ENCODE peak calls at places on chromosome 17, in eight cellular contexts. N is CD8-positive, alpha-beta T cell; K is transverse colon; Z is tibial nerve; A is fibroblast of mammary gland; Y is AG10803; F is heart right ventricle; L is endothelial cell of umbilical vein. P is an unnamed sample.

GRCh38 chr17:694239-694638 is 20.4 kb downstream of the VPS53 start:
- DNase-seq in N (no peak), K (no peak), Z (no peak), A (peak), Y (peak), F (no peak), L (peak), P (peak)

GRCh38 chr17:39225974-39226683 is 384 bp upstream of the STAC2 start:
- DNase-seq in N (peak), K (peak), Z (no peak), A (peak), Y (no peak), F (peak), L (peak), P (no peak)

GRCh38 chr17:77829871-77830799 is 128.4 kb upstream of the TNRC6C start:
- DNase-seq in N (no peak), K (no peak), Z (no peak), A (peak), Y (peak), F (peak), L (peak), P (no peak)

GRCh38 chr17:75654176-75654575 is 12.8 kb downstream of the RECQL5 start:
- DNase-seq in N (no peak), K (no peak), Z (no peak), A (peak), Y (no peak), F (no peak), L (peak), P (no peak)

GRCh38 chr17:21298056-21298982 is 13.8 kb downstream of the MAP2K3 start:
- DNase-seq in N (no peak), K (no peak), Z (no peak), A (no peak), Y (no peak), F (no peak), L (no peak), P (no peak)

GRCh38 chr17:1787301-1787902 is 25.5 kb downstream of the SERPINF1 start:
- DNase-seq in N (no peak), K (peak), Z (no peak), A (peak), Y (peak), F (peak), L (peak), P (peak)

GRCh38 chr17:38361700-38362465 is 10.2 kb downstream of the SOCS7 start:
- DNase-seq in N (no peak), K (no peak), Z (no peak), A (no peak), Y (peak), F (no peak), L (no peak), P (peak)

GRCh38 chr17:5331506-5331905 is 49.4 kb downstream of the RABEP1 start:
- DNase-seq in N (no peak), K (no peak), Z (no peak), A (peak), Y (peak), F (no peak), L (no peak), P (no peak)

GRCh38 chr17:77317091-77317519 is 176.3 kb downstream of the SEC14L1 start:
- DNase-seq in N (no peak), K (peak), Z (no peak), A (no peak), Y (no peak), F (no peak), L (peak), P (no peak)

GRCh38 chr17:65022751-65023421 is 33.7 kb downstream of the GNA13 start:
- DNase-seq in N (no peak), K (no peak), Z (no peak), A (peak), Y (peak), F (no peak), L (peak), P (peak)

GRCh38 chr17:50879086-50879485 is 12.9 kb upstream of the TOB1 start:
- DNase-seq in N (no peak), K (no peak), Z (no peak), A (no peak), Y (no peak), F (no peak), L (no peak), P (no peak)

GRCh38 chr17:43014946-43015519 is 7.2 kb downstream of the VAT1 start:
- DNase-seq in N (no peak), K (no peak), Z (no peak), A (no peak), Y (no peak), F (no peak), L (no peak), P (no peak)

GRCh38 chr17:70855401-70856054 is 686.2 kb downstream of the KCNJ2 start:
- DNase-seq in N (no peak), K (no peak), Z (no peak), A (peak), Y (no peak), F (no peak), L (no peak), P (peak)

GRCh38 chr17:71438631-71439146 is 682.1 kb upstream of the SOX9 start:
- DNase-seq in N (no peak), K (no peak), Z (no peak), A (peak), Y (peak), F (no peak), L (peak), P (peak)

GRCh38 chr17:61397086-61397842 is 2.4 kb upstream of the TBX2 start:
- DNase-seq in N (no peak), K (no peak), Z (no peak), A (no peak), Y (no peak), F (no peak), L (no peak), P (no peak)

GRCh38 chr17:32477220-32477619 is 9.6 kb upstream of the CDK5R1 start:
- DNase-seq in N (no peak), K (no peak), Z (no peak), A (no peak), Y (no peak), F (no peak), L (no peak), P (no peak)

GRCh38 chr17:4968916-4969550 is 1.4 kb upstream of the SPAG7 start:
- DNase-seq in N (no peak), K (no peak), Z (no peak), A (peak), Y (peak), F (no peak), L (peak), P (peak)

GRCh38 chr17:73645050-73645871 is 1.0 kb upstream of the SDK2 start:
- DNase-seq in N (peak), K (peak), Z (no peak), A (peak), Y (peak), F (peak), L (no peak), P (peak)

GRCh38 chr17:73028311-73028755 is 64.2 kb downstream of the SLC39A11 start:
- DNase-seq in N (no peak), K (no peak), Z (no peak), A (peak), Y (peak), F (no peak), L (no peak), P (no peak)

GRCh38 chr17:16488572-16488997 is 3.4 kb downstream of the LRRC75A start:
- DNase-seq in N (no peak), K (peak), Z (no peak), A (no peak), Y (no peak), F (no peak), L (peak), P (no peak)

GRCh38 chr17:8740486-8740885 is 4.2 kb downstream of the CCDC42 start:
- DNase-seq in N (peak), K (peak), Z (no peak), A (no peak), Y (no peak), F (no peak), L (no peak), P (no peak)

GRCh38 chr17:15944720-15945492 is at the start of gene ADORA2B:
- DNase-seq in N (peak), K (peak), Z (no peak), A (peak), Y (peak), F (peak), L (peak), P (peak)

DNA sequence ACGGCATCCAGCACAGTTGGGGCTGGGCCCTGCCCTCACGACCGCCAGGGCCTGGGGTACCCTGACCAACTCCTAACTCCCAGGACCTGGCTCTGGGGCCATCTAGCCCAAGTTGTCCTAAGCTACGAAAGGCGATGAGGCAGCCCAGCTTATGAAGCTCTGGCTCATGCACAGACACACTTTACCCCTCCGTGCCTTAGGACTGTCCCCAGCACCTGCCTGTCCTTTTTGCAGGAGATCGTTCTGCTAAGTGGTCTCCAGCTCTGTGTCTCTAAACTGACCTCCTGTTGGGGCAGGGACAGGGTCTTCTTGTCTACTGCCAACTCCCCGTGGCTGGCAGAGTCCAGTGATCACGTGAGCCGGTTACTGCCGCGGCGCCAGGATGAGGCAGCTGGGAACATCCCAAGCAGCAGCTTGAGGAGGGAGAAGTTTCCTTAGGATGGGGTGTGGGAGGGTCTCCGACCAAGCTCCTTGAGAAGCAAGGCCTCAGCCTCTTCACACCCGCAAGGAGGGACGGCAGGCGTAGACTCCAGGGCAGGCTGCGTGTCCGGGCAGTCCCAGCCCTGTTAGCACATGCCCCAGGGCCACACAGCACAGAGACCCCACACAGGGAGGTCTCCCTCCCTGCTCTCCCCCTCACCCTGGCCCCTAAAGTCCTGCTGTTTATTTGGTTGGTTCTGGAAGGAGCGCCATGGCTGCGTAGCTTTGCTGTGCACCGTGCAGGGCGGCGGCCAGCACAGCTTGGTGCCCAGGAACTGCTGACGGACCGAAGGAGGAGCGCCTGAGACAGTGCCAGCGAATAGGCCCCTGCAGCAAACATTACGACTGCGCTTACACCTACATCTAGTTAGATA is 16.4 kb upstream of the METRNL start:
- DNase-seq in N (no peak), K (peak), Z (peak), A (no peak), Y (no peak), F (peak), L (no peak), P (no peak)
- H3K4me3 ChIP-seq in N (no peak), K (no peak), Z (no peak), A (no peak), Y (no peak), F (no peak), L (no peak), P (no peak)

DNA sequence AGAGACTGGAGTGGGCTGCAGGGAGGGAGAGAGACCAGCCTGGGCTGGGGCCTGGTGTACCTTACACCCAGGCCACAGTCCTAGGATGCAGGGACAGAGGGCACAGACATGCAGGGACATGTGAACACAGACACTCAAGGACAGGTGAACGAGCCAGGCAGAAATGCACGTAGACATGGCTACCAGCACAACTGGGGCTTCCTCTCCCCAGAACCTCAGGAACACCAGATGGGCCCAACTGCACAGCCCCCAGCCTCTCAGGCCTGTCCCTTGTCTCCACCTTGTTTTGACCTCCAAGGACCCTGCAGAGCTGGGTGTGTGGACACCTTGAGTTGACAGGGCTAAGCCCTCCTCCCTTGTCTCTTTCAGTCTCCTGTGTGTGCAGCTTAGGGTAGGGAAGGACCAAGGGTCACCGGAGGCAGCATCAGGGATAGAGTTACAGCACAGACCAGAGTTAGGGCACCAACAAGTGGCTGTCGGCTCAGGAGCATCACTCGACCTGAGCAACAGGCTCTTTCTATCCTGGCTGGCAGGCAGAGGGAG is 9.2 kb downstream of the SEZ6 start:
- DNase-seq in N (no peak), K (no peak), Z (no peak), A (no peak), Y (no peak), F (no peak), L (no peak), P (no peak)
- TF ChIP-seq CTCF in N (no peak), K (no peak), Z (no peak), A (no peak), Y (no peak), F (no peak), L (no peak), P (no peak)

GRCh38 chr17:7336240-7337175 is at the start of gene ACAP1:
- DNase-seq in N (peak), K (peak), Z (no peak), A (no peak), Y (no peak), F (no peak), L (no peak), P (no peak)
- H3K4me3 ChIP-seq in N (peak), K (peak), Z (peak), A (no peak), Y (no peak), F (no peak), L (no peak), P (no peak)

DNA sequence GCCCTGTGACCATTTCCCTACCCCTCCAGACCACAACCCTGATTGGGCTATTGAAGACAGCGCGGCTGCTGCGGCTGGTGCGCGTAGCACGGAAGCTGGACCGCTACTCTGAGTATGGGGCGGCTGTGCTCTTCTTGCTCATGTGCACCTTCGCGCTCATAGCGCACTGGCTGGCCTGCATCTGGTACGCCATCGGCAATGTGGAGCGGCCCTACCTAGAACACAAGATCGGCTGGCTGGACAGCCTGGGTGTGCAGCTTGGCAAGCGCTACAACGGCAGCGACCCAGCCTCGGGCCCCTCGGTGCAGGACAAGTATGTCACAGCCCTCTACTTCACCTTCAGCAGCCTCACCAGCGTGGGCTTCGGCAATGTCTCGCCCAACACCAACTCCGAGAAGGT is 12.5 kb downstream of the KCNH6 start:
- DNase-seq in N (no peak), K (no peak), Z (no peak), A (no peak), Y (no peak), F (no peak), L (no peak), P (no peak)
- TF ChIP-seq CTCF in N (no peak), K (no peak), Z (no peak), A (no peak), Y (no peak), F (no peak), L (no peak), P (no peak)

DNA sequence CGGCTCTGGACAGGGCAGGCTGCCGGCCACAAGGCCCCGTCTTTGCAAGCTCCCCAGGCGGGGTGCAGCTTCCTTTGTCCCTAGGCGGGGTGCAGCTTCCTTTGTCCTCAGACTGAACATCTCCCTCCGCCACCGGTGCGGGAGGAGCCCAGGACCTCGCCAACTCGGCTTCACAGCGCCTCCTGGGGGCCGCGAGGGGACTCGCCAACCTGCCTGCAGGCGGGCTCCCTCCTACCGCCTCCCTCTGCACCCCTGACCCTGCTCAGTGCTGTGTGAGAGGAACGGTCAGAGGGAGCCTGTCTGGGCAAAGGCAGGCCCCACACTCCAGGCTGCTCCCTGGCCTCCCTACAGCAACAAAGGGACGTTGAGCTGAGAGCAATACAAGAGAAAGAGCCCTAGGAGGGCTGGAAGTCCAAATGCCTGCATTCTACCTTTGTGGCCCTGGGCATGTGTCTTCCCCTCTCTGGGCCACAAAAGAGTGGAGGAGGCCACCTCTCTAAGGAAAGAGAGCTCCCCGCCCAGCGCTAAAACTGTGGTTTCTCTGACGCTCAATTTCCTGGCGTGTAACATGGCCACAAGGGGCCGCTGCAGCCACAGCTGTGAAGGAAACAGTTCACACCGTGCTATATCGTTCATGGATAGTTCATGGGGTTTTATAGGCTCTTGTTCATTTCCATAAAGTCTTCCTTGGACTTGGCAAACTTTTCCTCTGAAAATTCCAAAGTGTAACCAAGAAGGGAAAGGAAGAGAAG is 20.9 kb upstream of the KRT19 start:
- DNase-seq in N (peak), K (peak), Z (peak), A (peak), Y (peak), F (peak), L (peak), P (peak)
- H3K4me3 ChIP-seq in N (peak), K (peak), Z (peak), A (no peak), Y (no peak), F (peak), L (peak), P (peak)

DNA sequence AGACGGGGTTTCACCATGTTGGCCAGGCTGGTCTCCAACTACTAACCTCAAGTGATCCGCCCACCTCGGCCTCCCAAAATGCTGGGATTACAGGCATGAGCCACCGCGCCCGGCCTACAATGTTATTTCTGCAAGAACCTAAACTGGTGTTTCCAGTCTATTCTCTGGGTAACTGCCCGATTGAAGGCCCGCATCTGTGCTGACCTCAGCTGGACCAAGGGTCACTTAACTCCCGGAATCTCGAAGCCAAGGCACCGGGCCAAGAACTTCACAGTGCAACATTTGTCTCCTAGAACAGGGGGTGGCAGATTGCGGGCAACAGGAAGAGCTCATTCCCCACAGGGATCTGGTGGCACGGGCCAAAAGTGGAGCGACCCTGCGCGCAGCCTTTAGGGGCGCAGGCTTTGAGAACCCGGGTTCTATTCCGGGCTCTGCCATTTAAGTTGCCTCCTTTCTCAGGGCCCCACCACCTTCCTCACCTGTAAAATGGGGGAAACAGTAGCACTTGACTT is 785 bp downstream of the SHMT1 start:
- DNase-seq in N (no peak), K (peak), Z (peak), A (peak), Y (peak), F (peak), L (peak), P (peak)
- TF ChIP-seq CTCF in N (no peak), K (no peak), Z (no peak), A (no peak), Y (no peak), F (no peak), L (no peak), P (no peak)

GRCh38 chr17:80725532-80725931 is 180.9 kb downstream of the RPTOR start:
- DNase-seq in N (no peak), K (no peak), Z (no peak), A (peak), Y (no peak), F (no peak), L (no peak), P (no peak)
- H3K4me3 ChIP-seq in N (no peak), K (no peak), Z (no peak), A (no peak), Y (no peak), F (no peak), L (no peak), P (no peak)

P was measured in bronchial epithelial cell.